ENCODE peak calls at places on chromosome 4, in nine cellular contexts. One of them, this sample, is unnamed.

GRCh38 chr4:70996014-70996353 is 2.5 kb downstream of the DCK start:
- DNase-seq in NCI-H2081: no peak
- DNase-seq in activated T-cell treated with anti-CD3 and anti-CD28 coated beads for 1 hour: no peak
- DNase-seq in progenitor cell of endocrine pancreas: no peak
- DNase-seq in ascending aorta: no peak
- DNase-seq in MCF 10A: no peak
- DNase-seq in GM20000: no peak
- DNase-seq in T-helper 17 cell: no peak
- DNase-seq in stimulated activated CD4-positive, alpha-beta T cell treated with anti-CD3 and anti-CD28 coated beads, Interleukin-4, amount 100 ng/mL, for 4 hours: peak
- DNase-seq in this sample: no peak

GRCh38 chr4:61193863-61194262 is 6.3 kb upstream of the ADGRL3 start:
- DNase-seq in NCI-H2081: no peak
- DNase-seq in activated T-cell treated with anti-CD3 and anti-CD28 coated beads for 1 hour: no peak
- DNase-seq in progenitor cell of endocrine pancreas: no peak
- DNase-seq in ascending aorta: no peak
- DNase-seq in MCF 10A: no peak
- DNase-seq in GM20000: no peak
- DNase-seq in T-helper 17 cell: no peak
- DNase-seq in stimulated activated CD4-positive, alpha-beta T cell treated with anti-CD3 and anti-CD28 coated beads, Interleukin-4, amount 100 ng/mL, for 4 hours: no peak
- DNase-seq in this sample: no peak

GRCh38 chr4:73894021-73894420 is 24.8 kb downstream of the CXCL1 start:
- DNase-seq in NCI-H2081: no peak
- DNase-seq in activated T-cell treated with anti-CD3 and anti-CD28 coated beads for 1 hour: no peak
- DNase-seq in progenitor cell of endocrine pancreas: no peak
- DNase-seq in ascending aorta: no peak
- DNase-seq in MCF 10A: no peak
- DNase-seq in GM20000: no peak
- DNase-seq in T-helper 17 cell: no peak
- DNase-seq in stimulated activated CD4-positive, alpha-beta T cell treated with anti-CD3 and anti-CD28 coated beads, Interleukin-4, amount 100 ng/mL, for 4 hours: no peak
- DNase-seq in this sample: no peak

GRCh38 chr4:26140150-26140898 is 180.5 kb upstream of the RBPJ start:
- DNase-seq in NCI-H2081: no peak
- DNase-seq in activated T-cell treated with anti-CD3 and anti-CD28 coated beads for 1 hour: no peak
- DNase-seq in progenitor cell of endocrine pancreas: no peak
- DNase-seq in ascending aorta: no peak
- DNase-seq in MCF 10A: no peak
- DNase-seq in GM20000: no peak
- DNase-seq in T-helper 17 cell: no peak
- DNase-seq in stimulated activated CD4-positive, alpha-beta T cell treated with anti-CD3 and anti-CD28 coated beads, Interleukin-4, amount 100 ng/mL, for 4 hours: no peak
- DNase-seq in this sample: no peak

GRCh38 chr4:23023121-23023520 is 330.4 kb downstream of the GBA3 start:
- DNase-seq in NCI-H2081: peak
- DNase-seq in activated T-cell treated with anti-CD3 and anti-CD28 coated beads for 1 hour: no peak
- DNase-seq in progenitor cell of endocrine pancreas: no peak
- DNase-seq in ascending aorta: no peak
- DNase-seq in MCF 10A: no peak
- DNase-seq in GM20000: no peak
- DNase-seq in T-helper 17 cell: no peak
- DNase-seq in stimulated activated CD4-positive, alpha-beta T cell treated with anti-CD3 and anti-CD28 coated beads, Interleukin-4, amount 100 ng/mL, for 4 hours: no peak
- DNase-seq in this sample: no peak

GRCh38 chr4:149293233-149293632 is 522.4 kb downstream of the IQCM start:
- DNase-seq in NCI-H2081: no peak
- DNase-seq in activated T-cell treated with anti-CD3 and anti-CD28 coated beads for 1 hour: no peak
- DNase-seq in progenitor cell of endocrine pancreas: no peak
- DNase-seq in ascending aorta: no peak
- DNase-seq in MCF 10A: no peak
- DNase-seq in GM20000: no peak
- DNase-seq in T-helper 17 cell: no peak
- DNase-seq in stimulated activated CD4-positive, alpha-beta T cell treated with anti-CD3 and anti-CD28 coated beads, Interleukin-4, amount 100 ng/mL, for 4 hours: no peak
- DNase-seq in this sample: no peak

GRCh38 chr4:26717332-26717731 is 133.4 kb downstream of the TBC1D19 start:
- DNase-seq in NCI-H2081: no peak
- DNase-seq in activated T-cell treated with anti-CD3 and anti-CD28 coated beads for 1 hour: no peak
- DNase-seq in progenitor cell of endocrine pancreas: no peak
- DNase-seq in ascending aorta: no peak
- DNase-seq in MCF 10A: peak
- DNase-seq in GM20000: no peak
- DNase-seq in T-helper 17 cell: no peak
- DNase-seq in stimulated activated CD4-positive, alpha-beta T cell treated with anti-CD3 and anti-CD28 coated beads, Interleukin-4, amount 100 ng/mL, for 4 hours: no peak
- DNase-seq in this sample: no peak

GRCh38 chr4:85818700-85819099 is 343.8 kb downstream of the ARHGAP24 start:
- DNase-seq in NCI-H2081: no peak
- DNase-seq in activated T-cell treated with anti-CD3 and anti-CD28 coated beads for 1 hour: no peak
- DNase-seq in progenitor cell of endocrine pancreas: no peak
- DNase-seq in ascending aorta: no peak
- DNase-seq in MCF 10A: no peak
- DNase-seq in GM20000: no peak
- DNase-seq in T-helper 17 cell: no peak
- DNase-seq in stimulated activated CD4-positive, alpha-beta T cell treated with anti-CD3 and anti-CD28 coated beads, Interleukin-4, amount 100 ng/mL, for 4 hours: no peak
- DNase-seq in this sample: no peak

GRCh38 chr4:1638272-1638598 is 45.9 kb downstream of the FAM53A start:
- DNase-seq in NCI-H2081: no peak
- DNase-seq in activated T-cell treated with anti-CD3 and anti-CD28 coated beads for 1 hour: no peak
- DNase-seq in progenitor cell of endocrine pancreas: no peak
- DNase-seq in ascending aorta: no peak
- DNase-seq in MCF 10A: no peak
- DNase-seq in GM20000: no peak
- DNase-seq in T-helper 17 cell: no peak
- DNase-seq in stimulated activated CD4-positive, alpha-beta T cell treated with anti-CD3 and anti-CD28 coated beads, Interleukin-4, amount 100 ng/mL, for 4 hours: no peak
- DNase-seq in this sample: no peak

GRCh38 chr4:25807101-25807728 is 55.6 kb downstream of the SEL1L3 start:
- DNase-seq in NCI-H2081: no peak
- DNase-seq in activated T-cell treated with anti-CD3 and anti-CD28 coated beads for 1 hour: no peak
- DNase-seq in progenitor cell of endocrine pancreas: no peak
- DNase-seq in ascending aorta: no peak
- DNase-seq in MCF 10A: no peak
- DNase-seq in GM20000: no peak
- DNase-seq in T-helper 17 cell: no peak
- DNase-seq in stimulated activated CD4-positive, alpha-beta T cell treated with anti-CD3 and anti-CD28 coated beads, Interleukin-4, amount 100 ng/mL, for 4 hours: no peak
- DNase-seq in this sample: no peak

GRCh38 chr4:4633431-4633830 is 91.6 kb upstream of the STX18 start:
- DNase-seq in NCI-H2081: no peak
- DNase-seq in activated T-cell treated with anti-CD3 and anti-CD28 coated beads for 1 hour: no peak
- DNase-seq in progenitor cell of endocrine pancreas: no peak
- DNase-seq in ascending aorta: no peak
- DNase-seq in MCF 10A: no peak
- DNase-seq in GM20000: no peak
- DNase-seq in T-helper 17 cell: no peak
- DNase-seq in stimulated activated CD4-positive, alpha-beta T cell treated with anti-CD3 and anti-CD28 coated beads, Interleukin-4, amount 100 ng/mL, for 4 hours: no peak
- DNase-seq in this sample: no peak

GRCh38 chr4:125323547-125324100 is 8.9 kb downstream of the FAT4 start:
- DNase-seq in NCI-H2081: no peak
- DNase-seq in activated T-cell treated with anti-CD3 and anti-CD28 coated beads for 1 hour: no peak
- DNase-seq in progenitor cell of endocrine pancreas: no peak
- DNase-seq in ascending aorta: no peak
- DNase-seq in MCF 10A: peak
- DNase-seq in GM20000: no peak
- DNase-seq in T-helper 17 cell: no peak
- DNase-seq in stimulated activated CD4-positive, alpha-beta T cell treated with anti-CD3 and anti-CD28 coated beads, Interleukin-4, amount 100 ng/mL, for 4 hours: no peak
- DNase-seq in this sample: no peak

GRCh38 chr4:100117749-100118148 is 72.5 kb downstream of the DDIT4L start:
- DNase-seq in NCI-H2081: no peak
- DNase-seq in activated T-cell treated with anti-CD3 and anti-CD28 coated beads for 1 hour: no peak
- DNase-seq in progenitor cell of endocrine pancreas: no peak
- DNase-seq in ascending aorta: no peak
- DNase-seq in MCF 10A: no peak
- DNase-seq in GM20000: no peak
- DNase-seq in T-helper 17 cell: no peak
- DNase-seq in stimulated activated CD4-positive, alpha-beta T cell treated with anti-CD3 and anti-CD28 coated beads, Interleukin-4, amount 100 ng/mL, for 4 hours: no peak
- DNase-seq in this sample: no peak

GRCh38 chr4:186554485-186554884 is 882 bp downstream of the MTNR1A start:
- DNase-seq in NCI-H2081: peak
- DNase-seq in activated T-cell treated with anti-CD3 and anti-CD28 coated beads for 1 hour: no peak
- DNase-seq in progenitor cell of endocrine pancreas: no peak
- DNase-seq in ascending aorta: no peak
- DNase-seq in MCF 10A: peak
- DNase-seq in GM20000: no peak
- DNase-seq in T-helper 17 cell: no peak
- DNase-seq in stimulated activated CD4-positive, alpha-beta T cell treated with anti-CD3 and anti-CD28 coated beads, Interleukin-4, amount 100 ng/mL, for 4 hours: no peak
- DNase-seq in this sample: no peak

GRCh38 chr4:15132739-15133138 is 130.5 kb downstream of the CPEB2 start:
- DNase-seq in NCI-H2081: no peak
- DNase-seq in activated T-cell treated with anti-CD3 and anti-CD28 coated beads for 1 hour: no peak
- DNase-seq in progenitor cell of endocrine pancreas: no peak
- DNase-seq in ascending aorta: no peak
- DNase-seq in MCF 10A: no peak
- DNase-seq in GM20000: no peak
- DNase-seq in T-helper 17 cell: no peak
- DNase-seq in stimulated activated CD4-positive, alpha-beta T cell treated with anti-CD3 and anti-CD28 coated beads, Interleukin-4, amount 100 ng/mL, for 4 hours: no peak
- DNase-seq in this sample: no peak

GRCh38 chr4:4206204-4206603 is 20.5 kb downstream of the OTOP1 start:
- DNase-seq in NCI-H2081: no peak
- DNase-seq in activated T-cell treated with anti-CD3 and anti-CD28 coated beads for 1 hour: no peak
- DNase-seq in progenitor cell of endocrine pancreas: no peak
- DNase-seq in ascending aorta: no peak
- DNase-seq in MCF 10A: no peak
- DNase-seq in GM20000: no peak
- DNase-seq in T-helper 17 cell: no peak
- DNase-seq in stimulated activated CD4-positive, alpha-beta T cell treated with anti-CD3 and anti-CD28 coated beads, Interleukin-4, amount 100 ng/mL, for 4 hours: no peak
- DNase-seq in this sample: no peak

GRCh38 chr4:68490826-68491457 is 43.7 kb downstream of the TMPRSS11E start:
- DNase-seq in NCI-H2081: no peak
- DNase-seq in activated T-cell treated with anti-CD3 and anti-CD28 coated beads for 1 hour: no peak
- DNase-seq in progenitor cell of endocrine pancreas: no peak
- DNase-seq in ascending aorta: no peak
- DNase-seq in MCF 10A: peak
- DNase-seq in GM20000: no peak
- DNase-seq in T-helper 17 cell: no peak
- DNase-seq in stimulated activated CD4-positive, alpha-beta T cell treated with anti-CD3 and anti-CD28 coated beads, Interleukin-4, amount 100 ng/mL, for 4 hours: no peak
- DNase-seq in this sample: no peak

GRCh38 chr4:14513471-14513870 is 488.8 kb upstream of the CPEB2 start:
- DNase-seq in NCI-H2081: no peak
- DNase-seq in activated T-cell treated with anti-CD3 and anti-CD28 coated beads for 1 hour: no peak
- DNase-seq in progenitor cell of endocrine pancreas: no peak
- DNase-seq in ascending aorta: no peak
- DNase-seq in MCF 10A: peak
- DNase-seq in GM20000: no peak
- DNase-seq in T-helper 17 cell: no peak
- DNase-seq in stimulated activated CD4-positive, alpha-beta T cell treated with anti-CD3 and anti-CD28 coated beads, Interleukin-4, amount 100 ng/mL, for 4 hours: no peak
- DNase-seq in this sample: no peak

GRCh38 chr4:74370912-74371311 is 6.0 kb downstream of the EREG start:
- DNase-seq in NCI-H2081: peak
- DNase-seq in activated T-cell treated with anti-CD3 and anti-CD28 coated beads for 1 hour: no peak
- DNase-seq in progenitor cell of endocrine pancreas: peak
- DNase-seq in ascending aorta: no peak
- DNase-seq in MCF 10A: peak
- DNase-seq in GM20000: peak
- DNase-seq in T-helper 17 cell: no peak
- DNase-seq in stimulated activated CD4-positive, alpha-beta T cell treated with anti-CD3 and anti-CD28 coated beads, Interleukin-4, amount 100 ng/mL, for 4 hours: no peak
- DNase-seq in this sample: no peak

GRCh38 chr4:157727163-157727562 is 445.7 kb downstream of the GASK1B start:
- DNase-seq in NCI-H2081: no peak
- DNase-seq in activated T-cell treated with anti-CD3 and anti-CD28 coated beads for 1 hour: no peak
- DNase-seq in progenitor cell of endocrine pancreas: no peak
- DNase-seq in ascending aorta: no peak
- DNase-seq in MCF 10A: peak
- DNase-seq in GM20000: no peak
- DNase-seq in T-helper 17 cell: no peak
- DNase-seq in stimulated activated CD4-positive, alpha-beta T cell treated with anti-CD3 and anti-CD28 coated beads, Interleukin-4, amount 100 ng/mL, for 4 hours: no peak
- DNase-seq in this sample: no peak

GRCh38 chr4:156677136-156677535 is 294.5 kb downstream of the PDGFC start:
- DNase-seq in NCI-H2081: peak
- DNase-seq in activated T-cell treated with anti-CD3 and anti-CD28 coated beads for 1 hour: no peak
- DNase-seq in progenitor cell of endocrine pancreas: no peak
- DNase-seq in ascending aorta: no peak
- DNase-seq in MCF 10A: peak
- DNase-seq in GM20000: peak
- DNase-seq in T-helper 17 cell: no peak
- DNase-seq in stimulated activated CD4-positive, alpha-beta T cell treated with anti-CD3 and anti-CD28 coated beads, Interleukin-4, amount 100 ng/mL, for 4 hours: no peak
- DNase-seq in this sample: no peak

GRCh38 chr4:102466298-102466697 is 34.9 kb upstream of the NFKB1 start:
- DNase-seq in NCI-H2081: no peak
- DNase-seq in activated T-cell treated with anti-CD3 and anti-CD28 coated beads for 1 hour: no peak
- DNase-seq in progenitor cell of endocrine pancreas: no peak
- DNase-seq in ascending aorta: no peak
- DNase-seq in MCF 10A: no peak
- DNase-seq in GM20000: no peak
- DNase-seq in T-helper 17 cell: no peak
- DNase-seq in stimulated activated CD4-positive, alpha-beta T cell treated with anti-CD3 and anti-CD28 coated beads, Interleukin-4, amount 100 ng/mL, for 4 hours: no peak
- DNase-seq in this sample: no peak

GRCh38 chr4:38993683-38994082 is 38.5 kb downstream of the TMEM156 start:
- DNase-seq in NCI-H2081: no peak
- DNase-seq in activated T-cell treated with anti-CD3 and anti-CD28 coated beads for 1 hour: no peak
- DNase-seq in progenitor cell of endocrine pancreas: no peak
- DNase-seq in ascending aorta: no peak
- DNase-seq in MCF 10A: no peak
- DNase-seq in GM20000: no peak
- DNase-seq in T-helper 17 cell: no peak
- DNase-seq in stimulated activated CD4-positive, alpha-beta T cell treated with anti-CD3 and anti-CD28 coated beads, Interleukin-4, amount 100 ng/mL, for 4 hours: no peak
- DNase-seq in this sample: no peak

GRCh38 chr4:8101213-8101781 is 57.3 kb downstream of the ABLIM2 start:
- DNase-seq in NCI-H2081: no peak
- DNase-seq in activated T-cell treated with anti-CD3 and anti-CD28 coated beads for 1 hour: no peak
- DNase-seq in progenitor cell of endocrine pancreas: no peak
- DNase-seq in ascending aorta: no peak
- DNase-seq in MCF 10A: peak
- DNase-seq in GM20000: no peak
- DNase-seq in T-helper 17 cell: no peak
- DNase-seq in stimulated activated CD4-positive, alpha-beta T cell treated with anti-CD3 and anti-CD28 coated beads, Interleukin-4, amount 100 ng/mL, for 4 hours: no peak
- DNase-seq in this sample: no peak